ENCODE peak calls at places on chromosomes 16 and 17, in seven cellular contexts. M is AG10803, V is stomach, J is BE2C, C is psoas muscle, B is foreskin fibroblast, L is GM23338. K is an unnamed sample.

GRCh38 chr17:10025976-10026785 is 121.1 kb upstream of the RCVRN start:
- DNase-seq in M (no peak), V (no peak), J (no peak), C (no peak), B (no peak), L (no peak), K (no peak)

GRCh38 chr17:27332485-27333409 is 38.8 kb downstream of the WSB1 start:
- DNase-seq in M (peak; percentile 95), V (peak; percentile 97), J (peak; percentile 93), C (peak; percentile 98), B (peak; percentile 98), L (peak; percentile 98), K (peak; percentile 93)

GRCh38 chr16:8878523-8878911 is 3.6 kb upstream of the LITAFD start:
- DNase-seq in M (peak; percentile 90), V (no peak), J (no peak), C (no peak), B (peak; percentile 68), L (peak; percentile 36), K (no peak)

GRCh38 chr16:30565526-30565925 is 6.0 kb downstream of the ZNF688 start:
- DNase-seq in M (no peak), V (no peak), J (no peak), C (no peak), B (no peak), L (no peak), K (no peak)

GRCh38 chr17:14756469-14756868 is 455.6 kb downstream of the HS3ST3B1 start:
- DNase-seq in M (no peak), V (no peak), J (no peak), C (no peak), B (no peak), L (peak; percentile 2), K (no peak)

GRCh38 chr17:78441271-78441986 is 63.0 kb downstream of the PGS1 start:
- DNase-seq in M (no peak), V (no peak), J (no peak), C (no peak), B (no peak), L (no peak), K (no peak)

GRCh38 chr16:10182186-10182683 is at the start of gene GRIN2A:
- DNase-seq in M (no peak), V (no peak), J (no peak), C (peak; percentile 11), B (no peak), L (peak; percentile 57), K (no peak)

GRCh38 chr17:78839173-78839761 is 1.3 kb downstream of the USP36 start:
- DNase-seq in M (peak; percentile 16), V (no peak), J (no peak), C (no peak), B (no peak), L (no peak), K (no peak)

GRCh38 chr17:13753151-13753550 is 151.4 kb upstream of the HS3ST3A1 start:
- DNase-seq in M (no peak), V (no peak), J (no peak), C (no peak), B (no peak), L (peak; percentile 30), K (no peak)

GRCh38 chr17:43723697-43724359 is 34.8 kb downstream of the SOST start:
- DNase-seq in M (peak; percentile 88), V (no peak), J (peak; percentile 75), C (peak; percentile 60), B (peak; percentile 85), L (no peak), K (no peak)

GRCh38 chr16:49969356-49970030 is 55.5 kb upstream of the CNEP1R1 start:
- DNase-seq in M (no peak), V (no peak), J (peak; percentile 42), C (no peak), B (no peak), L (peak; percentile 21), K (no peak)

GRCh38 chr17:72592242-72592966 is 471.6 kb downstream of the SOX9 start:
- DNase-seq in M (peak; percentile 81), V (peak; percentile 84), J (peak; percentile 92), C (peak; percentile 32), B (peak; percentile 84), L (peak; percentile 86), K (peak; percentile 24)

GRCh38 chr17:27333410-27333980 is 39.6 kb downstream of the WSB1 start:
- DNase-seq in M (no peak), V (no peak), J (no peak), C (no peak), B (no peak), L (no peak), K (no peak)

GRCh38 chr17:27457731-27458523 is 1.7 kb downstream of the KSR1 start:
- DNase-seq in M (peak; percentile 50), V (no peak), J (no peak), C (no peak), B (no peak), L (peak; percentile 45), K (peak; percentile 38)

GRCh38 chr16:57394444-57394843 is 10.1 kb upstream of the CCL17 start:
- DNase-seq in M (no peak), V (peak; percentile 51), J (no peak), C (no peak), B (no peak), L (no peak), K (no peak)

GRCh38 chr16:75099738-75100615 is 16.6 kb downstream of the LDHD start:
- DNase-seq in M (no peak), V (no peak), J (no peak), C (no peak), B (no peak), L (no peak), K (no peak)
- H3K4me3 ChIP-seq in M (no peak overlapping the region), V (no peak overlapping the region), J (no peak overlapping the region), C (no peak overlapping the region), B (no peak overlapping the region), L (no peak overlapping the region), K (no peak overlapping the region)

GRCh38 chr17:16464001-16464640 is 27.9 kb downstream of the LRRC75A start:
- DNase-seq in M (no peak), V (no peak), J (no peak), C (no peak), B (no peak), L (no peak), K (no peak)

GRCh38 chr17:16462070-16462864 is 29.7 kb downstream of the LRRC75A start:
- DNase-seq in M (no peak), V (no peak), J (no peak), C (no peak), B (no peak), L (no peak), K (no peak)

GRCh38 chr17:16464641-16465312 is 27.2 kb downstream of the LRRC75A start:
- DNase-seq in M (no peak), V (no peak), J (no peak), C (no peak), B (no peak), L (no peak), K (no peak)

GRCh38 chr17:16461606-16461866 is 30.5 kb downstream of the LRRC75A start:
- DNase-seq in M (no peak), V (no peak), J (no peak), C (no peak), B (no peak), L (no peak), K (no peak)

DNA sequence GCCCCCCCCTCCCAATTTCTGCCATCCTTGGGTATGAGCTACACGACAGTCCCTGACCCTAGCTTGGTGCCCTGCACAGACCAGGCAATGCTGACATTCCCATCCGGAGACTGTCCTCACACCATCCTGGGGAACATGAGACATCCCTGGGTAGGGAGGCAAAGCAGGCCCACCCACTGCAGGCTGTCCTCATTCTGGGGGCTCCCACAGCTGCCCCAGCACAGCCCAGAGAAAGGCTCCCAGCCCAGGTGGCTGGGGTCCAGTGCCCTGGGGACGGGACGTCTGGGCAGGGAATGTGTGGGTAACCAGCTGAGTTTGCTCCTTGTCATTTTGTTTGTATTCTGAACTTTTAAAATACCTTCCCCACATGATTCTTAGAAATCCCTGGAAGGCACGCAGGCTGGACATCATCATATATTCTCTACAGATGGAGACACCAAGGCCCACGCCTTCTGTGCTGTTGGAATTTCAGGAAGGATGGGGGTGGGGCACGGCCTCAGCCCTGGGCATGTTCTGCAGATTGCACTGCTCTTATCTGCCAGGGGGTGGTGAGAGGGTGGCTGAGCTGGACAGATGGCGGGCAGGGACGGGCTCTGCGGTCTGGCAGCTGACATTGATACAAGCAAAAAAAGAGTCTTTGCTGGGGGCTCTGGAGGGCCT is 28.5 kb downstream of the LRRC75A start:
- DNase-seq in M (peak; percentile 81), V (peak; percentile 75), J (peak; percentile 67), C (peak; percentile 47), B (peak; percentile 82), L (peak; percentile 66), K (no peak)
- TF ChIP-seq CTCF in M (peak; percentile 50), V (peak; percentile 42), J (peak; percentile 15), C (no peak), B (peak; percentile 31), L (peak; percentile 28), K (peak; percentile 32)

DNA sequence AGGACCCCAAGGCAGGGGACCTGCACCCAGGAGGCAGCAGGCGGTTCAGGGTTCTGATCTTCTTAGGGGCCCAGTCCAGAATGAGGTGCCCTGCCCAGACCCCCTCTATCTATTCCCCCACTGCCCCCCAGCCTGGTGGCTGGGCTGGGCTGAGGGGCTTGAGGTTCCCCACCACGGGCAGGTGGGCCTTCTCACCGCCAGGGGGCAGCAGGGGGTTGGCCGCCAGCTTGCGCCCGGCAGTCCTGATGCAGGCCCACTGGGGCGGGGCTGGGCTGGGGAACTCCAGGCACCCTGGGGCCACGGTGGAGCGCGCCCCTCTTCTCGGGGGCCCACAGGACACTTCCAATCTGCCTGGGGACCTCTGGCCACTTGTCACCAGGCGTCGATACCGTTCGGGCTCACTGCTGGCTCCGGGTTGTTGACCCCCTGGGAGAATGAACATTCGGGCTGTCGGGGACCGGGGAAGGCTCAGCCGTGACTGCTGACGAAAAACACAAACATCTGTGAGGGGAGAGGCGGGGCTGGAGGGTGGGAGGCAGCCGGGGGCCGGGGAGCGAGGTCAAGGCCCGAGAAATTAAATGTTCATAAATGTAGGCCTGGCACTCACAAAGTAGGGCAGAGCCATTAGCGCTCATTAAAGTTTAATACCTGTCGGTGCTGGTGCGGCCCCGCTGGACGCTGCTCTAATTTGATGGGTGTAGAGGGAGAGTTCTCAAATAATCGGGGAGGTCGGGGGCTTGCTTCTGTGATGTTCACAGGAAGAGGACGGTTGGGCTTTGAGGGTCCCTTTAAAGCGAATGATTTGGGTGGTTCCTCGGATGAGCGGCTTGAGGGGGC is 219.2 kb upstream of the GSE1 start:
- DNase-seq in M (peak; percentile 51), V (peak; percentile 66), J (peak; percentile 92), C (peak; percentile 66), B (no peak), L (peak; percentile 83), K (no peak)
- H3K4me3 ChIP-seq in M (no peak overlapping the region), V (no peak overlapping the region), J (peak overlapping the region; percentile 46), C (no peak overlapping the region), B (no peak overlapping the region), L (no peak overlapping the region), K (no peak overlapping the region)

GRCh38 chr17:49574283-49574892 is 1.3 kb upstream of the NXPH3 start:
- DNase-seq in M (no peak), V (no peak), J (no peak), C (no peak), B (no peak), L (no peak), K (no peak)

GRCh38 chr17:49576906-49577650 is 1.4 kb downstream of the NXPH3 start:
- DNase-seq in M (no peak), V (no peak), J (no peak), C (no peak), B (no peak), L (no peak), K (no peak)

GRCh38 chr17:49574945-49575523 is 637 bp upstream of the NXPH3 start:
- DNase-seq in M (no peak), V (no peak), J (no peak), C (no peak), B (no peak), L (no peak), K (no peak)

GRCh38 chr17:49576121-49576905 is 642 bp downstream of the NXPH3 start:
- DNase-seq in M (peak; percentile 40), V (no peak), J (peak; percentile 59), C (peak; percentile 43), B (peak; percentile 43), L (peak; percentile 82), K (no peak)

GRCh38 chr17:49575524-49576120 is at the start of gene NXPH3:
- DNase-seq in M (peak; percentile 49), V (peak; percentile 80), J (peak; percentile 60), C (peak; percentile 75), B (peak; percentile 35), L (peak; percentile 88), K (no peak)
- TF ChIP-seq CTCF in M (no peak), V (no peak), J (peak; percentile 6), C (peak; percentile 79), B (peak; percentile 25), L (peak; percentile 17), K (no peak)